ENCODE peak calls at places on chromosomes 7 and 10, in four cellular contexts. A is MV-4-11, K is substantia nigra, F is choroid plexus epithelial cell. C is an unnamed sample.

GRCh38 chr10:43395571-43396060 is 13.4 kb downstream of the HNRNPF start:
- DNase-seq in A (no peak), K (no peak), F (peak; percentile 29), C (no peak)

GRCh38 chr10:35005868-35006267 is 84.3 kb downstream of the CUL2 start:
- DNase-seq in A (peak; percentile 64), K (no peak), F (peak; percentile 99), C (no peak)

GRCh38 chr7:93044147-93044810 is 73.5 kb downstream of the SAMD9 start:
- DNase-seq in A (no peak), K (no peak), F (peak; percentile 48), C (no peak)

GRCh38 chr10:43873717-43874116 is 225.0 kb upstream of the ZNF32 start:
- DNase-seq in A (no peak), K (no peak), F (no peak), C (no peak)

GRCh38 chr10:84329094-84329611 is 764 bp downstream of the CCSER2 start:
- DNase-seq in A (no peak), K (no peak), F (peak; percentile 67), C (no peak)

GRCh38 chr7:155789001-155789725 is 23.1 kb downstream of the SHH start:
- DNase-seq in A (no peak), K (no peak), F (no peak), C (peak; percentile 49)

GRCh38 chr10:124560377-124560776 is 98.8 kb downstream of the LHPP start:
- DNase-seq in A (peak; percentile 27), K (no peak), F (peak; percentile 97), C (peak; percentile 36)

GRCh38 chr7:1695800-1696454 is 25.9 kb downstream of the ELFN1 start:
- DNase-seq in A (no peak), K (no peak), F (no peak), C (no peak)

GRCh38 chr10:44966129-44966815 is 6.7 kb downstream of the RASSF4 start:
- DNase-seq in A (peak; percentile 28), K (no peak), F (peak; percentile 38), C (no peak)

GRCh38 chr10:61987951-61988379 is 86.5 kb downstream of the ARID5B start:
- DNase-seq in A (peak; percentile 39), K (no peak), F (no peak), C (no peak)

GRCh38 chr7:69803699-69804516 is 205.6 kb downstream of the AUTS2 start:
- DNase-seq in A (no peak), K (no peak), F (no peak), C (no peak)

GRCh38 chr7:154832557-154833138 is 170.3 kb downstream of the PAXIP1 start:
- DNase-seq in A (no peak), K (no peak), F (no peak), C (peak; percentile 55)

GRCh38 chr7:134289423-134289822 is 27.3 kb downstream of the SLC35B4 start:
- DNase-seq in A (no peak), K (no peak), F (no peak), C (peak; percentile 53)

GRCh38 chr10:75137533-75138438 is 26.3 kb downstream of the SAMD8 start:
- DNase-seq in A (peak; percentile 79), K (no peak), F (peak; percentile 37), C (no peak)

GRCh38 chr10:43217563-43218205 is 49.2 kb downstream of the RASGEF1A start:
- DNase-seq in A (no peak), K (no peak), F (no peak), C (no peak)

GRCh38 chr10:8050561-8051108 is 3.9 kb upstream of the GATA3 start:
- DNase-seq in A (no peak), K (no peak), F (peak; percentile 42), C (no peak)

GRCh38 chr10:15169555-15170407 is 1.3 kb upstream of the NMT2 start:
- DNase-seq in A (no peak), K (no peak), F (peak; percentile 24), C (no peak)

GRCh38 chr7:45238806-45239205 is 81.2 kb downstream of the RAMP3 start:
- DNase-seq in A (no peak), K (no peak), F (no peak), C (no peak)

GRCh38 chr7:47357398-47357797 is 224.5 kb downstream of the TNS3 start:
- DNase-seq in A (no peak), K (no peak), F (no peak), C (no peak)

GRCh38 chr10:71274901-71275796 is 43.9 kb upstream of the SLC29A3 start:
- DNase-seq in A (no peak), K (no peak), F (peak; percentile 50), C (no peak)